ENCODE peak calls at places on chromosome 17, in four cellular contexts. N, K, I and O are unnamed samples.
A peak's percentile ranks its signal among the peaks of the same experiment; 100 is the strongest.

GRCh38 chr17:69326302-69327059 is 452 bp downstream of the ABCA5 start:
- DNase-seq in N (peak; percentile 34), K (no peak), I (no peak), O (no peak)

GRCh38 chr17:29620271-29620670 is 2.4 kb downstream of the CORO6 start:
- DNase-seq in N (peak; percentile 37), K (no peak), I (no peak), O (no peak)

GRCh38 chr17:58575511-58575910 is 61.1 kb upstream of the MTMR4 start:
- DNase-seq in N (peak; percentile 78), K (no peak), I (no peak), O (peak; percentile 27)

GRCh38 chr17:70344356-70345060 is 175.2 kb downstream of the KCNJ2 start:
- DNase-seq in N (peak; percentile 18), K (no peak), I (no peak), O (no peak)

GRCh38 chr17:18920911-18921441 is 31.0 kb upstream of the SLC5A10 start:
- DNase-seq in N (peak; percentile 58), K (no peak), I (no peak), O (no peak)

GRCh38 chr17:9432867-9433495 is 142.6 kb downstream of the STX8 start:
- DNase-seq in N (peak; percentile 82), K (no peak), I (no peak), O (no peak)

GRCh38 chr17:82985973-82986372 is 93.4 kb upstream of the METRNL start:
- DNase-seq in N (peak; percentile 64), K (peak; percentile 29), I (no peak), O (peak; percentile 48)

GRCh38 chr17:17406225-17406624 is 70.6 kb upstream of the MED9 start:
- DNase-seq in N (no peak), K (no peak), I (no peak), O (no peak)

GRCh38 chr17:19712436-19713004 is 3.9 kb downstream of the SLC47A2 start:
- DNase-seq in N (no peak), K (no peak), I (no peak), O (no peak)

GRCh38 chr17:35799942-35800341 is 4.5 kb upstream of the MMP28 start:
- DNase-seq in N (peak; percentile 64), K (peak; percentile 87), I (peak; percentile 82), O (no peak)

GRCh38 chr17:71757156-71757555 is 363.7 kb upstream of the SOX9 start:
- DNase-seq in N (no peak), K (no peak), I (no peak), O (peak; percentile 9)

GRCh38 chr17:19703776-19704371 is 12.5 kb downstream of the SLC47A2 start:
- DNase-seq in N (no peak), K (no peak), I (no peak), O (no peak)

GRCh38 chr17:27370776-27371175 is 76.9 kb downstream of the WSB1 start:
- DNase-seq in N (no peak), K (no peak), I (no peak), O (no peak)

GRCh38 chr17:9900019-9900594 is 5.0 kb downstream of the RCVRN start:
- DNase-seq in N (peak; percentile 34), K (no peak), I (no peak), O (no peak)

GRCh38 chr17:8463089-8463488 is 27.4 kb downstream of the NDEL1 start:
- DNase-seq in N (no peak), K (no peak), I (no peak), O (no peak)

GRCh38 chr17:45432405-45433113 is at the start of gene ARHGAP27:
- DNase-seq in N (peak; percentile 7), K (peak; percentile 69), I (peak; percentile 77), O (no peak)

GRCh38 chr17:21375757-21376584 is at the start of gene KCNJ12:
- DNase-seq in N (peak; percentile 26), K (no peak), I (peak; percentile 58), O (no peak)

GRCh38 chr17:74132354-74132753 is 71.1 kb upstream of the RPL38 start:
- DNase-seq in N (no peak), K (no peak), I (no peak), O (no peak)

DNA sequence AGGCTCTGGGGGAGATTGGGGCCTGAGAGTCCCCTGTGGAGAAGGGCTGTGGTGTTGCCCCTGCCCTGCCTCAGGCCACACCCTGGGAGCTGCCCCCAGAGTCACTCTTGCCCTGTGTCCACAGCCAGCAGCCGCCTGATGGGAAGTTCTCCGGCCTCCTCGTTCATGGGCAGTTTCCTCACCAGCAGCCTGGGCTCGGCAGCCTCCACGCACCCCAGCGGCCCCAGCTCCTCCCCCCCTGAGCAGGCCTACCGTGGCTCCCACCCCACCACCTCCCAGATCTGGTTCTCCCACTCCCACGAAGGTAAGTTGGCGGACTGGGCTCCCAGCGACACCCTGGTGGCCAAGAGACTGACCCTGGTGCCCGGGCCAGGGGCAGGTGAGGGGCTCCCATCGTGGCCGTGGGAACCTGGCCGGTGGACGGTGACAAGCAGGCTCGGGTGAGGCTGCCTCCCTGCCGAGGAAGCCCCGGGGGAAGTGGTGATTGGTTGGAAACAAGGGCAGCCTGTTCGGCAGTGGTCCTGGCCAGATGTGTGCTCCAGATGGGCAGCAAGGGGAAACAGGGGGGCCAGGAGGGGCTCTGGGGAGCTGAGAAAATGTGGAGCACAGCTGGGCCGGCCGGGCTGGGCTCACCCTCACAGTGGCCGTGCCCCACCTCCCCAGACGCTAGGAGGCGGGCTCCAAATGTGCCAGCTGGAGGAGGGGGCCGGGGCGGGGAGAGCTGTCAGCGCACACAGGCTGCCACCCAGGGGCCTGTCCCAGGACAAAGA is 31.6 kb downstream of the BAHCC1 start:
- DNase-seq in N (no peak), K (no peak), I (no peak), O (no peak)
- TF ChIP-seq CTCF in N (no peak), K (no peak), I (no peak), O (no peak)

DNA sequence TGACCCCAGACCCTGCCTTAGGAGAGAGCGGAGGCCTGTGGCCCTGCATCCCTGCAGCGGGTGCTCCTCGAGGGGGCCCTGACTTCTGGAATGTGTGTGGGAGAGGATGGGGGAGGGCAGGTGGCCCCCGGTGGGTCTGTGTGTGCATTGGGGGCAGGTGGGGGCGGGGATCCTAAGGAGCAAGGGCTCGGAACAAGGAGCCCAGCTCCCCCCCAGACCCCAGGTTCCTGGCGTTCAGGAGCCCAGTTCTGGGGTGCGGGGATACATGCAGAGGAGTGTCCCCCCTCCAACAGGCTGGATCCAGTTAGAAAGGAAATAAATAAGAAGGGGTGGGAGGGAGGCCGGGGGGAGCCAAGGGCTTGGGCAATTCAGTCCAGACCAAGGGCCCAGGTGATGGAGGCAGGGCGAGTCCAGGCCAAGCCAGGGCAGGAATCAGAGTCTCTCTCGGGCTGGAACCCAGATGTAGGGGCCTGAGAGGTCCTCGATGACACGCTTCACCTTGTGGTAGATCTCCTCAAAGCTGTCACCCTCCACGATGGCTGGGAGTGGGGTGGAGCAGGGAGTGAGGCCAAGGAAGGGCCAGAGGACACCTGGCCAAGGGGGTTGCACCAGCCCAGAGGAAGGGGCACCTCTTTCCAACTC is 11.2 kb upstream of the ASGR1 start:
- DNase-seq in N (no peak), K (no peak), I (no peak), O (no peak)
- H3K4me3 ChIP-seq in N (no peak overlapping the region), K (no peak overlapping the region), I (no peak overlapping the region), O (no peak overlapping the region)

GRCh38 chr17:43028221-43028861 is 3.3 kb downstream of the RND2 start:
- DNase-seq in N (no peak), K (no peak), I (no peak), O (no peak)

GRCh38 chr17:43025766-43026537 is 921 bp downstream of the RND2 start:
- DNase-seq in N (no peak), K (no peak), I (no peak), O (no peak)

GRCh38 chr17:43025290-43025657 is 243 bp downstream of the RND2 start:
- DNase-seq in N (no peak), K (no peak), I (no peak), O (no peak)

GRCh38 chr17:43027091-43028032 is 2.3 kb downstream of the RND2 start:
- DNase-seq in N (no peak), K (no peak), I (no peak), O (no peak)

GRCh38 chr17:43026610-43027009 is 1.6 kb downstream of the RND2 start:
- DNase-seq in N (no peak), K (no peak), I (no peak), O (no peak)
- TF ChIP-seq CTCF in N (no peak), K (no peak), I (no peak), O (no peak)

DNA sequence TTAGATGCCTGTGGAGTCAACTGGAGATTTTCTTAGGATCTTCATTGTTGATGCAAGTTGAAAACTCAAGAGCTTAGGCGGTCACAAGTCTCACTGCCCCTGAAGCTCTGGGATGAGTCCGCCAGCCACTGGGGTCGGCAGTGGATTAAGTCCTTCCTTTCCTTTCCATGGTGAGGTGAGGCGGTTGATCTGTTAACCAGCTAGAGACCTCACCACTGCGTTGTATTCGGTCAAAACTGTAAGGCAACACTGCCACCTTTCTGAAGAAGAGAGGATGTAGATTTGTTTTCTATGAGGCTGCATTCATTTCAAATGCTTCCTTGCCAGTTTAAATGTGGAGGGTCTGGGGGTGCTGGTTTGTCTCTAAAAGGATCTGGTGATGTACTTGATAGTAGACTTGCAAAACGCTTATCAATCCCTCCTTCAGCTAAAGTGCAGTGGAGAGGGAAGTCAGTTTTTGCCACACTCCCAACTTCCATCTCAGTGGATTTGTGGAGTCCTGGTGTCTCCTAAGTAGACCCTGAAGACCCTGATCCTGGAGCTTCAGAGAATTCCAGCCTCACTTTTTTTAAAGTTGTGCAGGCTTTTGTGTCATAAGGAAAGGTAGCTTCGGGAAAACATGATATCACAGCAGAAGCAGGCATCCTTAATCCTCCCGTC is 1.7 kb downstream of the MYOCD start:
- DNase-seq in N (peak; percentile 56), K (no peak), I (no peak), O (no peak)
- H3K4me3 ChIP-seq in N (no peak overlapping the region), K (no peak overlapping the region), I (peak overlapping the region; percentile 68), O (no peak overlapping the region)

DNA sequence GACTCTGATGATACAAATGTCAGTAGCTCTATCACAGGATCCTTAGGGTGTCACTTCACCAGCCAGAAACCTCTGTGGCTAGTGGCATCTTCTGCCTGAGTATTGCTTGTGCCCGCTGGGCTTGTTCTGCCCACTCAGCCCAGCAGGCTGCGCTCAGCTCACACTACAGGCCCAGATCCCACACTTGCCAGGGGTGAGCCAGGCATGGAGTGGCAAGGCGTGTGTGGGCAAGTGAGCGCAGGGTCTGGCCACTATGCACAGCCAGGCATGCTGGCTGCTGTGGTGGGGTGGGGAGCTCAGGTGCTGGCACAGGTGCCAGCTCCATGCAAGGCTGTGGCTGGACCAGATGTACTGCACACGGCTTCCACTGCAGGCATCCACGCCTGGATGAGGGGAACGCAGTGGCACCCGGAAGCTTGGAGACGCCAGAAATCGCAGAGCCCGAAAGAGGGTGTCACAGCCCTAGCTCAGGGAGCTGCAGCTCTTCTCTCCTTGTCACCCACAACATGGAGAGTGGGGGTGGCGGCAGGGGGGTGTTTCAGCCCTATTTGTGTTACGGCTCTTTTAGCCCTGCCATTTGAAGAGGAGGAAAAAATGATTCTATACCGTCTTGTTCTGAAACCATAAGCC is 10.2 kb downstream of the CFAP97D1 start:
- DNase-seq in N (no peak), K (no peak), I (no peak), O (no peak)
- TF ChIP-seq CTCF in N (peak; percentile 14), K (no peak), I (no peak), O (peak; percentile 19)

GRCh38 chr17:48046296-48046695 is 1.9 kb upstream of the NFE2L1 start:
- DNase-seq in N (no peak), K (no peak), I (no peak), O (no peak)
- H3K4me3 ChIP-seq in N (peak overlapping the region; percentile 93), K (no peak overlapping the region), I (no peak overlapping the region), O (peak overlapping the region; percentile 60)

GRCh38 chr17:6666077-6666521 is 14.5 kb downstream of the C17orf100 start:
- DNase-seq in N (peak; percentile 72), K (peak; percentile 75), I (peak; percentile 54), O (peak; percentile 49)
- TF ChIP-seq CTCF in N (peak; percentile 98), K (peak; percentile 88), I (peak; percentile 92), O (peak; percentile 94)